ENCODE peak calls at places on chromosomes 13 and 19, in nine cellular contexts. A is IMR-90; Z is pancreas; U is activated CD8-positive, alpha-beta T cell treated with anti-CD3 and anti-CD28 coated beads for 36 hours; R is testis; E is H9; F is endothelial cell; K is suprapubic skin; T is upper lobe of right lung. G is an unnamed sample.
A peak's percentile ranks its signal among the peaks of the same experiment; 100 is the strongest.

GRCh38 chr19:16888629-16889371 is at the start of gene F2RL3:
- DNase-seq in A (peak; percentile 22), Z (no peak), U (peak; percentile 28), R (peak; percentile 88), E (no peak), F (peak; percentile 61), K (peak; percentile 76), T (peak; percentile 79), G (no peak)

GRCh38 chr19:53892981-53893325 is 11.0 kb downstream of the PRKCG start:
- DNase-seq in A (no peak), Z (no peak), U (no peak), R (no peak), E (peak; percentile 69), F (no peak), K (no peak), T (no peak), G (no peak)

GRCh38 chr13:97468331-97468730 is 34.4 kb downstream of the RAP2A start:
- DNase-seq in A (peak; percentile 46), Z (no peak), U (no peak), R (no peak), E (no peak), F (no peak), K (no peak), T (no peak), G (no peak)

GRCh38 chr13:110070511-110071120 is 236.3 kb downstream of the COL4A1 start:
- DNase-seq in A (peak; percentile 77), Z (no peak), U (no peak), R (no peak), E (no peak), F (no peak), K (no peak), T (no peak), G (no peak)

GRCh38 chr19:51480590-51480989 is 2.3 kb downstream of the CEACAM18 start:
- DNase-seq in A (no peak), Z (no peak), U (peak; percentile 23), R (peak; percentile 25), E (peak; percentile 38), F (peak; percentile 72), K (no peak), T (no peak), G (no peak)

GRCh38 chr19:17391371-17392151 is 2.4 kb downstream of the CCDC194 start:
- DNase-seq in A (no peak), Z (no peak), U (no peak), R (no peak), E (peak; percentile 38), F (no peak), K (no peak), T (no peak), G (no peak)

GRCh38 chr19:45969676-45970075 is 4.0 kb downstream of the NOVA2 start:
- DNase-seq in A (no peak), Z (no peak), U (no peak), R (no peak), E (no peak), F (no peak), K (no peak), T (no peak), G (no peak)

GRCh38 chr13:74129500-74130144 is 4.6 kb downstream of the KLF12 start:
- DNase-seq in A (no peak), Z (no peak), U (peak; percentile 39), R (no peak), E (no peak), F (no peak), K (no peak), T (no peak), G (peak; percentile 33)

GRCh38 chr13:24184265-24184841 is 23.8 kb downstream of the SPATA13 start:
- DNase-seq in A (no peak), Z (peak; percentile 43), U (no peak), R (no peak), E (no peak), F (no peak), K (no peak), T (no peak), G (no peak)

GRCh38 chr19:1449467-1450442 is at the start of gene APC2:
- DNase-seq in A (peak; percentile 44), Z (no peak), U (peak; percentile 39), R (no peak), E (peak; percentile 83), F (peak; percentile 54), K (no peak), T (no peak), G (no peak)

GRCh38 chr13:75357576-75358295 is 124.2 kb downstream of the TBC1D4 start:
- DNase-seq in A (peak; percentile 68), Z (no peak), U (peak; percentile 69), R (peak; percentile 49), E (peak; percentile 68), F (peak; percentile 57), K (no peak), T (peak; percentile 58), G (no peak)

DNA sequence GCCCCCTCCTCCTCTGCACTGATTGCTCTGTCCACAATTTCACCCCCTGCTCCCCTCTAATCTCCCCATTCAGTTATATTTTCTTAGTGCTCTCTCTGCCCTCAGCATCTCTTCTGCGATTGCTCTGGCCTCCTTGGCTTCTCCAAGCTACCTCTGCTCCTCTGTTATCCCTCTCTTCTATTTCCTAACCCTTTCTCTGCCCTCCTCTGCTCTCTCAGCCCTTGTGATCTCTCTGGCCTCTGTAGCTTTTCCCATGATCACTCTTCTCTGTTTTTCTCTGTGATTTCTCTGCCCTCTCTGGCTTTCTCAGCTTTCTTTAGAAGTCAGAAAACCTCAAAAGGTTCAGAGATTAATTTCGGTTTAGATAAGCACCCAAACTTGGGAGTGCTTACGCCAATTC is 795.1 kb downstream of the DIAPH3 start:
- DNase-seq in A (no peak), Z (no peak), U (no peak), R (no peak), E (no peak), F (no peak), K (no peak), T (no peak), G (no peak)
- TF ChIP-seq CTCF in A (no peak), Z (no peak), U (no peak), R (no peak), E (no peak), F (no peak), K (no peak), T (no peak), G (no peak)

GRCh38 chr13:39414339-39414738 is 188.7 kb downstream of the LHFPL6 start:
- DNase-seq in A (no peak), Z (no peak), U (no peak), R (no peak), E (no peak), F (no peak), K (no peak), T (no peak), G (no peak)

GRCh38 chr13:39417131-39417530 is 185.9 kb downstream of the LHFPL6 start:
- DNase-seq in A (no peak), Z (no peak), U (no peak), R (no peak), E (peak; percentile 45), F (peak; percentile 29), K (no peak), T (no peak), G (no peak)

GRCh38 chr13:39415003-39415402 is 188.0 kb downstream of the LHFPL6 start:
- DNase-seq in A (no peak), Z (no peak), U (no peak), R (peak; percentile 43), E (no peak), F (no peak), K (no peak), T (no peak), G (no peak)

GRCh38 chr13:39417643-39418042 is 185.3 kb downstream of the LHFPL6 start:
- DNase-seq in A (peak; percentile 72), Z (no peak), U (no peak), R (no peak), E (peak; percentile 49), F (no peak), K (no peak), T (no peak), G (no peak)

GRCh38 chr13:39415403-39415802 is 187.6 kb downstream of the LHFPL6 start:
- DNase-seq in A (peak; percentile 43), Z (peak; percentile 16), U (peak; percentile 20), R (peak; percentile 73), E (peak; percentile 50), F (peak; percentile 47), K (no peak), T (no peak), G (no peak)
- TF ChIP-seq CTCF in A (peak; percentile 53), Z (no peak), U (no peak), R (peak; percentile 14), E (peak; percentile 69), F (peak; percentile 41), K (peak; percentile 19), T (peak; percentile 55), G (no peak)

DNA sequence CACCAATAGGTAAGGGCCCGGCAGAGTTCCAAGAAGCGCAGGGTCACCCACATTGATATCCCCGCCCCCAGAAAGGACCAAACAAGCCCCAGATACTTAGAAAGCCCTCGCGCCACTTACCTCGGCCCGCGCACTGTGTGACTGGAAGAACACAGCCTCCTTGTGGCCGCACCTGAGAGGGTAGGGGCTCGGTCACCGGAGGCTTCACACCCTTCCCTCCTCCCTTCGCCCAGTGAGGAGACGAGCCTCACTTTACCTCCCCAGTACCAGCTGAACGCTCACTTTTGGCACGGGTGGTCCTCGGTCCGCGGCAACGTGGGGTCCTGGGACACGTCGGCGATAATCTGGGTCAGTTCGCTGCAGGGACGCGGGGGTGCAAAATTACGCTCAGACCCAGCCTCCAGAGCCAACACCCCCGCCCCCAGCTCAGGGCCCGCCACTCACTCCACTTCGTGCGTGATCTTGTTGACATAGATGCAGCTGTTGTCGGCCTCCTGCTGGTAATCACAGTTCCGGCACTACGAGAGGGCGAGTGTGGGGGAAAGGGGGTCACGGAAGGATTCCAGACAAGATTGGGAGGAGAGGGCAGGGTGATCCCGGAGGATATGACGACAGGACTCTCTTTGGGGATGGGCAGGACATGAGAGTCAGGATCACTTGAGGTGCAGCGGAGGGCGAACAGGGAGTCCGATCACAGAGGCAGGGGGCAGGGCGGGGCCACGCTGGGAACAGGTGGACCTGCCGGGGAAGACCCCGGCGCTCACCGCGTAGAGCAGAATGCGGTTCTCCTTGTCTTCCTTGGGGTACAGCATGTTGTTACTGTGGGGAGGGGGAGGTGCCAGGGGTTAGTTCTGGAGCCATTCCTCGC is 546 bp downstream of the POLR2I start:
- DNase-seq in A (peak; percentile 30), Z (peak; percentile 46), U (peak; percentile 43), R (peak; percentile 32), E (peak; percentile 64), F (peak; percentile 9), K (no peak), T (no peak), G (peak; percentile 43)
- TF ChIP-seq CTCF in A (peak; percentile 24), Z (no peak), U (no peak), R (no peak), E (peak; percentile 50), F (no peak), K (no peak), T (no peak), G (no peak)

GRCh38 chr13:51298812-51299211 is 40.7 kb upstream of the SERPINE3 start:
- DNase-seq in A (peak; percentile 19), Z (no peak), U (no peak), R (no peak), E (no peak), F (no peak), K (no peak), T (no peak), G (no peak)

GRCh38 chr13:51303063-51303552 is 36.4 kb upstream of the SERPINE3 start:
- DNase-seq in A (no peak), Z (no peak), U (no peak), R (no peak), E (peak; percentile 88), F (no peak), K (no peak), T (no peak), G (no peak)

GRCh38 chr13:51292000-51292550 is 47.4 kb upstream of the SERPINE3 start:
- DNase-seq in A (peak; percentile 62), Z (no peak), U (no peak), R (no peak), E (no peak), F (no peak), K (no peak), T (no peak), G (no peak)

GRCh38 chr13:51297556-51297955 is 41.9 kb upstream of the SERPINE3 start:
- DNase-seq in A (no peak), Z (no peak), U (no peak), R (no peak), E (no peak), F (no peak), K (no peak), T (no peak), G (no peak)
- TF ChIP-seq CTCF in A (no peak), Z (no peak), U (no peak), R (no peak), E (peak; percentile 27), F (no peak), K (no peak), T (no peak), G (no peak)